ENCODE peak calls at places on chromosomes 5 and 9, in five cellular contexts. J is choroid plexus epithelial cell, U is lower lobe of right lung, W is fibroblast of the aortic adventitia, T is Panc1. G is an unnamed sample.

GRCh38 chr9:82991684-82992083 is 71.3 kb downstream of the RASEF start:
- DNase-seq in J (peak), U (no peak), W (no peak), T (no peak), G (no peak)

GRCh38 chr5:18314192-18314778 is 680.0 kb downstream of the TAF11L14 start:
- DNase-seq in J (peak), U (no peak), W (peak), T (peak), G (no peak)

GRCh38 chr9:35700031-35700430 is 10.3 kb upstream of the TPM2 start:
- DNase-seq in J (no peak), U (no peak), W (no peak), T (no peak), G (no peak)

GRCh38 chr5:40410231-40410861 is 269.4 kb upstream of the PTGER4 start:
- DNase-seq in J (peak), U (no peak), W (peak), T (no peak), G (no peak)

GRCh38 chr5:113806250-113806649 is 292.8 kb downstream of the YTHDC2 start:
- DNase-seq in J (peak), U (no peak), W (peak), T (no peak), G (peak)

GRCh38 chr9:96858018-96858573 is 3.8 kb upstream of the ZNF782 start:
- DNase-seq in J (peak), U (no peak), W (peak), T (no peak), G (no peak)

GRCh38 chr9:137725598-137725997 is 106.8 kb downstream of the EHMT1 start:
- DNase-seq in J (no peak), U (no peak), W (no peak), T (no peak), G (no peak)

GRCh38 chr9:35267716-35268115 is 105.9 kb downstream of the UNC13B start:
- DNase-seq in J (peak), U (no peak), W (peak), T (no peak), G (no peak)

GRCh38 chr9:90309809-90310522 is 332.7 kb downstream of the DIRAS2 start:
- DNase-seq in J (no peak), U (no peak), W (no peak), T (no peak), G (peak)

GRCh38 chr5:86684222-86684621 is 66.5 kb downstream of the COX7C start:
- DNase-seq in J (peak), U (no peak), W (no peak), T (no peak), G (peak)

DNA sequence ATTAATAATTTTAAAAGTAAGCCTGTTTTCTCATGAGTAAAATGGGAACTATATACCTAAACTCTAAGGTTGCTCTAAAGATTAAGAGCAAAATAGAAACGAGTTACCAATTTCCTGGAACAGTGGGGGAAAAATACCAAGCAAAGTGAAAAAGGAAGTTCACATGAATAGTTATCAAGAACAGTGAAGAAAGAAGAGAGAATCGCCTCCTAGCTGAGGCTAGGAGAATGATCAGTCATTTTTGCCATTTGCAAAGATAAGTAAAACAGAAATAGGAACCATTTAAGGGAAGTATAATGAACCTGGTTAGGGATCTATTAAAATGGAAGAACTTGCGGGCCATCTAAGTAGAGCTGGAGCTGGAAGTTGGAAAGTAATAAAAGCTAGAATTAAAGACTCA is 50.7 kb downstream of the P4HA2 start:
- DNase-seq in J (peak), U (no peak), W (peak), T (no peak), G (no peak)
- TF ChIP-seq CTCF in J (peak), U (no peak), W (peak), T (peak), G (peak)

GRCh38 chr5:151663617-151664322 is 22.9 kb downstream of the SPARC start:
- DNase-seq in J (peak), U (no peak), W (peak), T (no peak), G (no peak)
- H3K4me3 ChIP-seq in J (no peak), U (no peak), W (peak), T (no peak), G (no peak)

DNA sequence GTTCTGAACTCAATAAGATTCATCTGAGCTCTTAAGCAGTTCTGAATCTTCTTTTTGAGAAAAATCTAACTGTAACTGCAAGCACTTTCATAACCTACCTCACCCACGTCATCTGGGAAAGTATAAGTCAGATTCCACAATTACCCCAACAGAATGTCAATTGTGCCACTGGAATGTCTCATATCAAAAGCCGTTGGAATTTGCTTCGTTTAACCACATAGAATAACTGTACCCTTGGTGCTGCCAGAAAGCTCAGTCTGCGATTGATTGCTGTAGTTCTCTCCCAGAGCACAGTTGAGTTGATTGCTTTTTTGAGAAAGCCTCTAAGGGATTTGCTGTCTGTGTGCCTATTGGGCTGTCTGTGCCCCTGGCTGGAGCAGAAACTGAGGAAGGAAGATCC is 583.6 kb downstream of the TMEM38B start:
- DNase-seq in J (no peak), U (no peak), W (no peak), T (no peak), G (no peak)
- TF ChIP-seq CTCF in J (no peak), U (no peak), W (no peak), T (no peak), G (no peak)

GRCh38 chr9:94981661-94982060 is 255.2 kb downstream of the AOPEP start:
- DNase-seq in J (no peak), U (no peak), W (no peak), T (no peak), G (no peak)
- H3K4me3 ChIP-seq in J (no peak), U (no peak), W (no peak), T (no peak), G (no peak)